ENCODE peak calls at places on chromosomes 4 and X, in nine cellular contexts. V, U, P, Q, B, W, I, J and T are unnamed samples.

GRCh38 chr4:57187241-57187640 is 77.1 kb upstream of the IGFBP7 start:
- DNase-seq in P (no peak), U (peak), I (no peak), W (no peak), J (peak), B (no peak), Q (no peak), V (no peak), T (no peak)

GRCh38 chr4:59540311-59540710 is 1659.8 kb upstream of the ADGRL3 start:
- DNase-seq in U (no peak), P (no peak), V (no peak), B (no peak), Q (no peak), W (no peak), J (no peak), I (no peak), T (no peak)

GRCh38 chrX:23773601-23774175 is 9.3 kb upstream of the SAT1 start:
- DNase-seq in W (peak), I (no peak), Q (no peak), V (peak), J (no peak), P (no peak), U (no peak), B (no peak), T (peak)

GRCh38 chr4:142815834-142816233 is 30.3 kb downstream of the INPP4B start:
- DNase-seq in I (no peak), J (peak), B (peak), V (no peak), W (no peak), U (peak), Q (no peak), P (no peak), T (no peak)

GRCh38 chrX:57821703-57822375 is 88.4 kb downstream of the ZXDA start:
- DNase-seq in I (peak), W (no peak), V (peak), B (peak), Q (peak), J (peak), P (peak), U (peak), T (no peak)

GRCh38 chrX:141652315-141652714 is 46.2 kb downstream of the SPANXD start:
- DNase-seq in B (no peak), P (no peak), U (no peak), V (no peak), W (no peak), Q (no peak), J (no peak), I (no peak), T (no peak)

GRCh38 chrX:47361538-47362511 is 8.6 kb upstream of the ZNF157 start:
- DNase-seq in V (peak), P (peak), I (peak), J (peak), W (peak), B (peak), Q (peak), U (peak), T (no peak)

GRCh38 chr4:118981839-118982381 is 93.3 kb downstream of the SYNPO2 start:
- DNase-seq in W (no peak), U (peak), J (peak), V (peak), B (peak), Q (peak), I (peak), P (no peak), T (peak)

GRCh38 chrX:20412871-20413486 is 146.3 kb upstream of the RPS6KA3 start:
- DNase-seq in U (no peak), J (no peak), V (no peak), I (no peak), P (no peak), Q (no peak), B (no peak), W (peak), T (peak)

GRCh38 chr4:30825008-30825765 is 105.0 kb downstream of the PCDH7 start:
- DNase-seq in J (peak), W (no peak), P (no peak), I (no peak), Q (no peak), B (no peak), U (no peak), V (no peak), T (no peak)

GRCh38 chrX:26915064-26915463 is 548.1 kb downstream of the PPP4R3C start:
- DNase-seq in Q (no peak), U (no peak), V (no peak), W (no peak), P (no peak), I (no peak), B (no peak), J (peak), T (no peak)

GRCh38 chrX:22159071-22159470 is 113.6 kb upstream of the CBLL2 start:
- DNase-seq in B (peak), V (no peak), Q (no peak), U (peak), W (no peak), I (no peak), P (no peak), J (peak), T (no peak)

GRCh38 chr4:185149392-185149791 is 6.3 kb downstream of the SLC25A4 start:
- DNase-seq in V (no peak), U (no peak), P (no peak), J (no peak), W (no peak), Q (no peak), I (no peak), B (no peak), T (no peak)

GRCh38 chr4:128355301-128355700 is 67.7 kb upstream of the PGRMC2 start:
- DNase-seq in B (no peak), V (no peak), J (peak), I (no peak), W (no peak), Q (no peak), P (peak), U (no peak), T (no peak)

GRCh38 chr4:10186228-10187214 is 69.9 kb upstream of the WDR1 start:
- DNase-seq in I (no peak), W (no peak), J (peak), V (no peak), U (no peak), B (peak), P (no peak), Q (no peak), T (no peak)

GRCh38 chr4:1345905-1346780 is 865 bp upstream of the UVSSA start:
- DNase-seq in U (peak), P (peak), I (peak), J (peak), V (no peak), W (peak), Q (peak), B (peak), T (peak)

GRCh38 chr4:19187104-19187503 is 1064.6 kb upstream of the SLIT2 start:
- DNase-seq in U (peak), W (no peak), I (no peak), J (no peak), V (no peak), Q (no peak), B (no peak), P (no peak), T (no peak)

GRCh38 chrX:152989292-152989658 is 4.6 kb downstream of the PNMA5 start:
- DNase-seq in P (no peak), W (no peak), I (no peak), Q (no peak), J (peak), B (no peak), V (no peak), U (peak), T (peak)

GRCh38 chr4:680565-680930 is 6.2 kb downstream of the MYL5 start:
- DNase-seq in W (no peak), U (no peak), I (no peak), J (peak), V (no peak), P (peak), Q (no peak), B (peak), T (no peak)

GRCh38 chr4:8907596-8908205 is 36.1 kb upstream of the HMX1 start:
- DNase-seq in Q (no peak), V (no peak), B (no peak), J (no peak), W (no peak), I (no peak), U (no peak), P (no peak), T (no peak)